ENCODE peak calls at places on chromosomes 7 and 10, in eight cellular contexts. One of them, this sample, is unnamed.

GRCh38 chr7:32179567-32179966 is 109.4 kb upstream of the PDE1C start:
- DNase-seq in BJ: no peak
- DNase-seq in Peyer's patch: no peak
- DNase-seq in HEK293T: no peak
- DNase-seq in hepatocyte: no peak
- DNase-seq in T-helper 2 cell: no peak
- DNase-seq in NCI-H1092: no peak
- DNase-seq in mucosa of gallbladder: no peak
- DNase-seq in this sample: no peak

GRCh38 chr10:49700997-49701396 is 21.5 kb downstream of the C10orf53 start:
- DNase-seq in BJ: no peak
- DNase-seq in Peyer's patch: no peak
- DNase-seq in HEK293T: peak; percentile 23
- DNase-seq in hepatocyte: no peak
- DNase-seq in T-helper 2 cell: no peak
- DNase-seq in NCI-H1092: peak; percentile 71
- DNase-seq in mucosa of gallbladder: no peak
- DNase-seq in this sample: no peak

GRCh38 chr7:27099839-27100225 is 2.7 kb downstream of the HOXA2 start:
- DNase-seq in BJ: no peak
- DNase-seq in Peyer's patch: no peak
- DNase-seq in HEK293T: no peak
- DNase-seq in hepatocyte: no peak
- DNase-seq in T-helper 2 cell: no peak
- DNase-seq in NCI-H1092: no peak
- DNase-seq in mucosa of gallbladder: no peak
- DNase-seq in this sample: no peak

GRCh38 chr7:74598558-74598957 is 59.0 kb upstream of the GTF2I start:
- DNase-seq in BJ: peak; percentile 79
- DNase-seq in Peyer's patch: no peak
- DNase-seq in HEK293T: no peak
- DNase-seq in hepatocyte: no peak
- DNase-seq in T-helper 2 cell: no peak
- DNase-seq in NCI-H1092: no peak
- DNase-seq in mucosa of gallbladder: no peak
- DNase-seq in this sample: no peak

GRCh38 chr10:32577448-32577847 is 131.5 kb downstream of the CCDC7 start:
- DNase-seq in BJ: peak; percentile 4
- DNase-seq in Peyer's patch: no peak
- DNase-seq in HEK293T: no peak
- DNase-seq in hepatocyte: no peak
- DNase-seq in T-helper 2 cell: no peak
- DNase-seq in NCI-H1092: no peak
- DNase-seq in mucosa of gallbladder: no peak
- DNase-seq in this sample: no peak

GRCh38 chr10:122567056-122567660 is 6.6 kb downstream of the DMBT1 start:
- DNase-seq in BJ: no peak
- DNase-seq in Peyer's patch: no peak
- DNase-seq in HEK293T: peak; percentile 58
- DNase-seq in hepatocyte: no peak
- DNase-seq in T-helper 2 cell: no peak
- DNase-seq in NCI-H1092: no peak
- DNase-seq in mucosa of gallbladder: no peak
- DNase-seq in this sample: no peak

GRCh38 chr7:74656421-74656910 is 1.1 kb upstream of the GTF2I start:
- DNase-seq in BJ: no peak
- DNase-seq in Peyer's patch: peak; percentile 63
- DNase-seq in HEK293T: peak; percentile 29
- DNase-seq in hepatocyte: peak; percentile 73
- DNase-seq in T-helper 2 cell: peak; percentile 41
- DNase-seq in NCI-H1092: peak; percentile 58
- DNase-seq in mucosa of gallbladder: peak; percentile 58
- DNase-seq in this sample: peak; percentile 67

GRCh38 chr10:7406712-7407333 is 4.0 kb downstream of the SFMBT2 start:
- DNase-seq in BJ: no peak
- DNase-seq in Peyer's patch: no peak
- DNase-seq in HEK293T: peak; percentile 54
- DNase-seq in hepatocyte: peak; percentile 32
- DNase-seq in T-helper 2 cell: no peak
- DNase-seq in NCI-H1092: no peak
- DNase-seq in mucosa of gallbladder: no peak
- DNase-seq in this sample: no peak